ENCODE peak calls at places on chromosomes 3 and 15, in nine cellular contexts. S, L, U, K, P, A, D, Y and B are unnamed samples.

GRCh38 chr15:79919749-79920511 is 23.1 kb upstream of the MTHFS start:
- DNase-seq in U (no peak), L (no peak), S (no peak), A (no peak), P (no peak), Y (no peak), K (no peak), D (no peak), B (no peak)

GRCh38 chr3:48441940-48442339 is 1.9 kb downstream of the TMA7 start:
- DNase-seq in U (no peak), L (no peak), A (no peak), P (no peak), S (no peak), Y (no peak), D (no peak), K (no peak), B (no peak)

GRCh38 chr15:36755341-36755740 is 175.9 kb downstream of the CDIN1 start:
- DNase-seq in Y (no peak), U (no peak), L (no peak), K (no peak), P (no peak), S (no peak), D (no peak), A (no peak), B (no peak)

GRCh38 chr15:40493089-40493840 is 22.5 kb downstream of the CHST14 start:
- DNase-seq in L (no peak), S (no peak), A (no peak), U (no peak), K (no peak), D (no peak), P (no peak), Y (no peak), B (no peak)

GRCh38 chr15:34964277-34964676 is 5.3 kb downstream of the AQR start:
- DNase-seq in L (no peak), Y (no peak), U (no peak), D (no peak), P (no peak), A (no peak), K (no peak), S (no peak), B (no peak)

GRCh38 chr3:129596194-129597086 is 10.0 kb downstream of the PLXND1 start:
- DNase-seq in L (peak), Y (peak), U (peak), S (peak), D (peak), A (peak), K (no peak), P (peak), B (no peak)

GRCh38 chr15:41568350-41569017 is 9.5 kb downstream of the TYRO3 start:
- DNase-seq in U (peak), S (peak), Y (no peak), D (no peak), L (no peak), A (peak), P (no peak), K (no peak), B (no peak)

GRCh38 chr3:171982829-171983228 is 56.5 kb upstream of the FNDC3B start:
- DNase-seq in A (no peak), L (no peak), P (no peak), K (no peak), U (peak), Y (no peak), D (no peak), S (no peak), B (no peak)

GRCh38 chr3:186035277-186035676 is 73.6 kb downstream of the ETV5 start:
- DNase-seq in Y (no peak), D (no peak), S (no peak), A (no peak), P (no peak), L (no peak), U (peak), K (no peak), B (no peak)

GRCh38 chr3:54120657-54121403 is 1.5 kb upstream of the CACNA2D3 start:
- DNase-seq in U (no peak), P (no peak), D (no peak), K (no peak), A (peak), Y (peak), S (no peak), L (no peak), B (peak)

GRCh38 chr3:195899701-195900425 is 8.5 kb downstream of the TNK2 start:
- DNase-seq in K (no peak), Y (peak), S (peak), D (no peak), L (no peak), A (no peak), U (no peak), P (no peak), B (no peak)

GRCh38 chr3:47422743-47423142 is 41.9 kb downstream of the PTPN23 start:
- DNase-seq in A (no peak), S (peak), L (no peak), Y (no peak), D (no peak), P (no peak), K (no peak), U (no peak), B (no peak)

GRCh38 chr3:47423548-47424145 is 42.8 kb downstream of the PTPN23 start:
- DNase-seq in U (no peak), K (no peak), A (no peak), P (no peak), Y (no peak), S (no peak), D (no peak), L (no peak), B (no peak)

GRCh38 chr3:47420511-47421484 is 40.0 kb downstream of the PTPN23 start:
- DNase-seq in A (peak), U (peak), S (peak), L (peak), P (peak), D (peak), K (peak), Y (peak), B (peak)

GRCh38 chr3:47420044-47420430 is 39.2 kb downstream of the PTPN23 start:
- DNase-seq in K (no peak), A (no peak), L (no peak), D (no peak), S (peak), P (no peak), U (no peak), Y (no peak), B (no peak)

DNA sequence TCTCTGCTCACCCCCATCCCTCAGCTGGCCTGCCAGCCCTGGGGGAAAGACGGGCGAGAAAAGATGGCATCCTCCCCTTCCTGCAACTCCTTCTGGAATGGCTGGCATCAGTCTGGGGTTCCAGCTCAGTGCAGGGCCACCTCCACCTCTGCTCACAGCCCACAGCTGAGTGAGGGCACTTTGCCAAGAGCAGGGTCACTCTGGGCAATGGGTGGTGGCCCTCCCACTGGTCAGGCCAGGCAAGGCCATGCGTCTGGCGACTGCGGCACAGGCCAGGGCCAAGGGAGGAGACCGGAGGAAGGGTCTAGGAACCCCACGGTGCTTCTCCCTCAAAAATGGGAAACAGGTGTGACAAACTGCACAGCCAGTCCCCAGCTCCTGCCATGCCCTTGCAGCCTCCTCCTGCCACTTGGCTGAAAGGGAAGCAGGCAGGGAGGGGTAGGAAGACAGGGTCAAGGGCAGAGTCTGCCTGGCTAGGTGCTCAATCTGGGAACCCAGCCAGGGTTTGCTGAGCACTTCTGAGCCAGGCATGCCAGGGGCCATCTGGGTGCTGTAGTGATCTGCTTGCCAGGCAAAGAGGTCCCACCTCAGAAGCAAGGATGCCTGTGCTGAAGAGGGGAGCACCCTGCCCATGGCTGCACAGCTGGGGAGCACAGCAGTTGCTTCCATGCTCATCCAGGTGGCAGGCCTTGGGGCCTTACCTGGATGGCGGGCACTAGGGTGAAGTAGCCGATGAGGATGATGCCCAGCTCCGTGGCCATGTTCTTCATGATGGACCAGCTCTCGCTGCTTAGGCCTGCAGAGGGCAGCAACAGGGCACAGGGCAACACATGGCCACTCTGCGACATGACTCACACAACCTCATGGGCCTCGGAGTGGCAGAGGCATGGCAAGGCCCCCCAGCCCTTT is 41.2 kb downstream of the PTPN23 start:
- DNase-seq in P (peak), U (no peak), K (no peak), L (no peak), Y (peak), S (peak), D (no peak), A (peak), B (no peak)
- TF ChIP-seq POLR2A in P (no peak), U (no peak), K (no peak), L (no peak), Y (no peak), S (no peak), D (no peak), A (no peak), B (no peak)

DNA sequence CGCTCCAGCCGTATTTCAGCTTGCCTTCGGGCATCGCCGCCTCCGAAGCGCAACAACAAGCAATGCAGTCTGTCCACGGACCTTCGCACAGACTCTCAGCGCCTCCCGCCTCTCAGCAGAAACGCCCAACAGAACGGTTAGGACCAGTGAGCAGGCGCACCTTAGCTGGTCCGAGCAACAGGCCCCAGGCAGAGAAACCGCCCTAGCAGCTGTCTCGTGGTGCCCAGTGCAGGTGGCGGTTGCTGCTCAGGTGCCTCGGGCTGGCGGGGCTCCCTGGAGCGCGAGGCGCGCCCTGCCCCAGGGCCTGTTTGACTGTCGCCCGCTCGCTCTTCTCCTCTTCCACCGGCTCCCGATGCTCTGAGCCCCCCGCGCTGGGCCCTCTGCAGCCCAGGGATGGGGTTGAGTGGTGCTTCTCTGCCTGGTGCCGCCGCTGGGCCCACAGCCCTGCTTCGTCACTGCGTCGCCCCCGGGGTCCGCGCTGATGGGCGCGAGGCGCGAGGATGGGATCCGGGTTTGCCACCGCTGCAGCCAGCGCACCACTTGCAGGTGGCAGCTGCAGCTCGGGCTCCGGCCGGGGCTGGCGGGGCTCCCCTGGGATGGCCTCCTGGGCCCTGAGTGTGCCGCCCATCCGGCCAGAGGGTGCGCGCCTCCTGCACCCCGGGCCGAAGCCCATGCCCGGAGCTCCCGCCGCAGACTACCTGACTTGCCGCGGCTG is 268.4 kb upstream of the FRG2C start:
- DNase-seq in A (no peak), L (no peak), K (no peak), Y (no peak), D (no peak), S (no peak), P (no peak), U (no peak), B (no peak)
- H3K4me3 ChIP-seq in A (no peak), L (no peak), K (no peak), Y (no peak), D (no peak), S (no peak), P (peak), U (no peak), B (peak)

GRCh38 chr15:27906802-27907201 is 192.3 kb downstream of the OCA2 start:
- DNase-seq in S (no peak), U (no peak), P (no peak), K (no peak), D (no peak), L (no peak), A (no peak), Y (no peak), B (no peak)
- TF ChIP-seq POLR2A in S (no peak), U (no peak), P (no peak), K (no peak), D (no peak), L (no peak), A (no peak), Y (no peak), B (no peak)

DNA sequence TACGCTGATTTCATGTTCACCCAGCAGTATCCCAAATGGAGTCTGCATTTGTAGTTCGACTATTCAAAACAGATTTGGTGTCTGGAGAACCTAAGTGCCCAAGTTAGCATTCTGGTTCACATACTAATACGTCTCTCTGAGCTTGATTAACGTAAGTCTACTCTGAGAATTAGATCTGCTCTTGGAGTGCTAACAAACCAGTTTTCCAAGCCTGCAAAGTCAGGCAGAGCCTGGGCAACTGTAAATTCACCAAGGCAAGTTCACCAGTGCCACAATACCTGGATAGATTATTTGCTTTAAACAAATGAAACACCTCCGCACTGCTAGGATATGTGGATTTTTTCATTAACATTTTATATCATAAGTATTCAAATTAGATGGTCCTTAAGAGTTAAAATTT is 912.6 kb downstream of the ROBO1 start:
- DNase-seq in Y (no peak), P (no peak), U (no peak), K (no peak), D (no peak), L (no peak), A (no peak), S (no peak), B (no peak)
- H3K4me3 ChIP-seq in Y (no peak), P (peak), U (no peak), K (no peak), D (no peak), L (no peak), A (no peak), S (no peak), B (no peak)

GRCh38 chr3:38497026-38497425 is 886 bp downstream of the EXOG start:
- DNase-seq in Y (no peak), K (no peak), A (no peak), D (no peak), U (peak), L (no peak), S (no peak), P (no peak), B (no peak)

GRCh38 chr3:38496131-38496910 is at the start of gene EXOG:
- DNase-seq in Y (peak), S (peak), U (peak), K (peak), L (peak), A (peak), D (peak), P (peak), B (peak)

DNA sequence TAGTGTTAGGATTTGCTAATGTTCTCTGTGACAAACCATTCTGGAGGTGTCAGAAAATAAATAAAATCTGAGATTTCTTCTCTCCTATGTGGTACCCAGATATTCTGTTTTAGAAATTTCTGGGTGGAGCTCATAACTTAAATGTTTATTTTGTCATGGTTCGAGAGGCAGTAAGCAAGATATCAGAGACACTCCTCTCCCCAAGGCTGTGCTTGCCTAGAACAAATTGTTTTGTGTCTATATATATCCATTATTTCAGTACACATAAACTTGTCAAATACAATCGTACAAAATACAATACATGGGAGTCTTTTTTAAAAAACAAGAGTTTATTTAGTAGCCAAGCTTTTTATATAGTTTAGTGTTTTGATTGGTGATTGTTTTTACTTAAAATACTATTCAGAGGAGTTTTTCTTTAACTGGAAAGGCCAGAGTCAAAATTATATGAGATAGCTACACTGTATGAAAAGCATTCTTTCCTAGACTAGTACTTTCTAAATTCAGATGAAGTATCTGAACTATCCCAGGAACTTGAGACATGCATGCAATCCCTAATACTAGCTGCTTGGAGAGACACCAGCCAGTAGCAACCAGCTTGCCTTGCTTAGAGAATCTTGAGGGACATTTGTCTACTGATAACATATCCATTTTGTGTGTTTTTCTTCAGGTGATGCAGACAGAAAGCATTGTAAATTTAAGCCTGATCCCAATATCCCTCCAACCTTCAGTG is 4.7 kb downstream of the EXOG start:
- DNase-seq in Y (no peak), L (no peak), D (no peak), A (no peak), U (no peak), P (no peak), K (no peak), S (no peak), B (no peak)
- TF ChIP-seq POLR2A in Y (no peak), L (no peak), D (no peak), A (no peak), U (no peak), P (no peak), K (no peak), S (no peak), B (no peak)

GRCh38 chr15:51266548-51266947 is 71.8 kb downstream of the CYP19A1 start:
- DNase-seq in P (no peak), D (no peak), K (no peak), U (no peak), A (no peak), L (no peak), S (no peak), Y (no peak), B (no peak)
- H3K4me3 ChIP-seq in P (peak), D (peak), K (no peak), U (no peak), A (peak), L (no peak), S (no peak), Y (no peak), B (peak)

DNA sequence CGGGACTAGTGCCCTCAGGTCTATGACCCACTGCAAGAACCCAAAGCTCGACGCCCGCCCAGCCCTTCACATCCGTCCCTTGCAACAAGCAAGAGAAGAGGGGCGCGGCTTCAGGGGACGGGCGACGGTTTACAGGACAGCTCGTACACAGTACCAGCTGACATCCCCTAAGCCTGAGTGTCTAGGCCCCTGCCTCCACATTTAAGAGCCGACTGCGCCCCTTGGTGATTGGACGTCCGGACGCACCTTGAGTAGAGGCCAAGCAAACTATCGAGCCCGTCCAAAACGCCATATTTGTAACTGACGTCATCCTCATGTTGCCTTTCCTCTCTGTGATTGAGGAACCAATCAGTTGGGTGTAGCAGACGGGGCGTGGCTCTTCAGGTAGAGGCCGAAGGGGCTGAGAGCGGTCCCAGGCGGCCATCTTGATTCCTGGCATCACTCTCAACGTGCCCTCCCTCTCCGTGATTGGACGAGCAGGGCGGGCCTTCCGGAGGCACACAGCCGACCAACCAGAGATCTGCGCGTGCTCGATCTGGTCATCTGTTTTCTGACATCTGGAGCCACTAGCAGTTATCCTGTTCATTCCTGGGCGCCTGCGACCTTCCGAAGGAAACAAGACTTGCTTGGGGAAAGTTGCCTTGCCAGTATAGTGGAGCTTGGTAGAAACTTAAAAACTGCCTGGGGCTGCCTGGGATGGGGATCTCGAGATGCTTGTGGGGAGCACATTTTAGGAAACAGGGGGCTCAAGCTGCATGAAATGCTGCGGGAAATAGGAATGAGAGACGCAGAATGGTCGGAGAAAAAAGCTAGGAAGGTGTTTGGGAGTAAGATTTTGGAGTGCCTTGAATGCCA is 4.0 kb upstream of the RPL14 start:
- DNase-seq in Y (peak), L (peak), U (peak), P (peak), K (peak), A (peak), D (peak), S (peak), B (peak)
- TF ChIP-seq POLR2A in Y (peak), L (peak), U (peak), P (no peak), K (peak), A (peak), D (peak), S (no peak), B (no peak)

DNA sequence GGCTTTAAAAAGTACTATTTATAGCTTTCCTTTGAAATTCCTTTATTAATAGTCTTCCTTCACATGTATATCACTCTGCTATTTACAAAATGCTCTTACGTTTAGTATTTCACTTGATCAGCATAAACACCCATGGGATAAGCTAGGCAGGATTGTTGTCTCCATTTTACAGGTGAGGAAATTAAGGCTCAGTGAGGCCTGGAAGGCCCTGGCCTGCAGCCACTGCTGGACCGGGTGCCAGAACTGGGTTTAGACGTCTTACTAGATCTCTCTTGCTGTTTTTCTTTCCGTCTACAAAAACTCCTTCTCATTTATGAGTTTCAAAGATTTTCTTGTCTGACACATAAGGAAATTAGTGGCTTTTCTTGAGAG is 236.4 kb downstream of the LPP start:
- DNase-seq in L (no peak), A (no peak), U (no peak), D (no peak), S (no peak), K (no peak), Y (no peak), P (no peak), B (no peak)
- H3K4me3 ChIP-seq in L (no peak), A (no peak), U (no peak), D (no peak), S (no peak), K (no peak), Y (no peak), P (no peak), B (no peak)

GRCh38 chr15:31550211-31550848 is 223.7 kb downstream of the KLF13 start:
- DNase-seq in P (no peak), A (no peak), K (no peak), D (no peak), S (no peak), U (no peak), L (no peak), Y (no peak), B (peak)

GRCh38 chr15:31540633-31541032 is 214.0 kb downstream of the KLF13 start:
- DNase-seq in K (no peak), P (no peak), D (no peak), A (no peak), U (no peak), Y (no peak), S (no peak), L (no peak), B (no peak)

GRCh38 chr15:31544361-31544760 is 217.7 kb downstream of the KLF13 start:
- DNase-seq in D (no peak), L (no peak), P (no peak), K (no peak), U (no peak), S (no peak), A (no peak), Y (no peak), B (no peak)

GRCh38 chr15:31545257-31545656 is 218.6 kb downstream of the KLF13 start:
- DNase-seq in U (no peak), K (no peak), S (no peak), L (no peak), D (no peak), A (no peak), P (no peak), Y (no peak), B (no peak)
- TF ChIP-seq POLR2A in U (no peak), K (no peak), S (no peak), L (no peak), D (no peak), A (no peak), P (no peak), Y (no peak), B (no peak)